ENCODE peak calls at places on chromosomes 2 and 18, in five cellular contexts. C is GM23248, U is psoas muscle, B is body of pancreas, K is fibroblast of lung. X is an unnamed sample.

GRCh38 chr2:174035981-174036742 is 71.0 kb upstream of the SP3 start:
- DNase-seq in C (peak; percentile 92), U (peak; percentile 65), B (no peak), K (peak; percentile 55), X (peak; percentile 65)

GRCh38 chr2:234243871-234244565 is 193.5 kb downstream of the SPP2 start:
- DNase-seq in C (peak; percentile 22), U (no peak), B (no peak), K (no peak), X (no peak)

GRCh38 chr2:37232131-37232933 is 874 bp downstream of the NDUFAF7 start:
- DNase-seq in C (peak; percentile 62), U (peak; percentile 53), B (peak; percentile 8), K (peak; percentile 76), X (peak; percentile 47)

GRCh38 chr18:46222093-46222492 is 117.9 kb downstream of the HAUS1 start:
- DNase-seq in C (no peak), U (no peak), B (no peak), K (no peak), X (no peak)

GRCh38 chr18:11906926-11907874 is 917 bp downstream of the MPPE1 start:
- DNase-seq in C (peak; percentile 33), U (no peak), B (no peak), K (no peak), X (no peak)

GRCh38 chr2:72292433-72292832 is 144.8 kb upstream of the CYP26B1 start:
- DNase-seq in C (no peak), U (no peak), B (no peak), K (peak; percentile 14), X (no peak)

GRCh38 chr2:32484907-32485306 is 128.1 kb downstream of the BIRC6 start:
- DNase-seq in C (peak; percentile 97), U (no peak), B (no peak), K (peak; percentile 89), X (no peak)

GRCh38 chr2:230690439-230690838 is 22.2 kb upstream of the CAB39 start:
- DNase-seq in C (peak; percentile 46), U (peak; percentile 71), B (no peak), K (peak; percentile 83), X (peak; percentile 71)

GRCh38 chr2:66984864-66985263 is 412.3 kb upstream of the ETAA1 start:
- DNase-seq in C (no peak), U (no peak), B (no peak), K (no peak), X (no peak)

GRCh38 chr2:63054812-63055509 is 4.3 kb downstream of the OTX1 start:
- DNase-seq in C (no peak), U (no peak), B (no peak), K (no peak), X (no peak)

DNA sequence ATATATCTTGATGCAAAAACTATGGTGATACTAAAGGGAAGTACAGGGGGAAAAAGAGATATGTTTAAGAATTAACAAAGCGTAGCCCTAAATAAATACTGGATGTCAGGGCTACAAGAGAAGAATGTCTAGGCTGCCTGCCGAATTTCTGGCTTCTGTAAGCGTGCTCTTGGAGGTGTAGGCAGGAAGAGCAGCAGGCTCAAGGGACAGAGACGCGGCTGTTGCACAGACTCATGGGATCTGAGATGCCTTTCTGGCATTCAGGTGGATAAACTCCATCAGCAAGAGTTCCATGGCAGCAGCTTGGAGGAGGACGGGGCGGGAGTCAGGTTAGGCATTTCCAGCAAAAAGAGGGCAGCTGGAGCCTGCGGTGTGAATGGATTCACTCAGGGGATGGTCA is 123.2 kb upstream of the TWIST2 start:
- DNase-seq in C (no peak), U (no peak), B (no peak), K (no peak), X (no peak)
- H3K4me3 ChIP-seq in C (no peak overlapping the region), U (no peak overlapping the region), B (no peak overlapping the region), K (no peak overlapping the region), X (no peak overlapping the region)

DNA sequence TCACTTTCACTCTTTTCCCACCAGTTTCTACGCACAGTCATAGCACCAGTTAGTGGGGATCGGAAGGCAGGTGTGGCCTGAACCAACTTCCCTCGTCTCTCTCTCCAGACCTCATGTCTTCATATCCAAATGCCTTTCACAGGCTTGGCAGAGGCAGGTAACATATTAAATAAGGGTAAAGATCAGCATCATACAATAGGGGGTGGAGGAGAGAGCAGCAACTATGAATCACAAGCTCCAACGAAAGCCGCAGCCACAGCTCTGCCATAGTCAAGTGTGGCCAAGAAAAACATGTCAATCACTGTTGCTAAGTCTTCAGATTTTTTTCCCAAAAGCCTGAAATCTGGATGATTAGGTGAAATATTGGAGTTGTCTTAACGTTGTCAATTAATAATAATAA is 40.3 kb downstream of the AP1S3 start:
- DNase-seq in C (no peak), U (no peak), B (no peak), K (peak; percentile 88), X (no peak)
- H3K27ac ChIP-seq in C (no peak overlapping the region), U (no peak overlapping the region), B (no peak overlapping the region), K (no peak overlapping the region), X (no peak overlapping the region)

GRCh38 chr2:157911646-157912217 is 35.6 kb upstream of the ACVR1 start:
- DNase-seq in C (no peak), U (no peak), B (no peak), K (no peak), X (no peak)
- H3K27me3 ChIP-seq in C (no peaks in the 10 kb centered on the region), U (no peaks in the 10 kb centered on the region), B (no peaks in the 10 kb centered on the region), K (no peaks in the 10 kb centered on the region), X (no peaks in the 10 kb centered on the region)

DNA sequence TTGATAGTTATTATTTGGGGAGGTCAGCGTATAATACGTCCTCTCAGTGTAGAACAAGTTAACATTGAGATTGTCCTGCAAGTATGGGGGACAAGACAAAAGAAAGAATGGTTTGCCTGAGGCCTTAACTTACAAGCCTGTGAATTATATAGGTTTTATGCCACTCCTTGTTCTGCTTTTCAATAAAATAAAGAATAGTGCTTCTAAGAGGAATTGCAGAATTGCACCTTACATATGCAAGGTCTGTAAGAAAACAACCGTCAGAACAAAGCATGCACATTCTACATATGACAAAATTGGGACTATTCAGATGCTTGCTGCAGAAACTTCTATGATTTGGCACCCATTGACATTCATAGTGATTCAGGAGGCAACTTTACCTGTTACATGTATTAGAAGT is 785.0 kb downstream of the NR4A2 start:
- DNase-seq in C (peak; percentile 0), U (no peak), B (no peak), K (no peak), X (no peak)
- H3K4me3 ChIP-seq in C (peak overlapping the region; percentile 73), U (peak overlapping the region; percentile 35), B (no peak overlapping the region), K (no peak overlapping the region), X (no peak overlapping the region)

GRCh38 chr2:221468288-221468687 is 103.8 kb downstream of the EPHA4 start:
- DNase-seq in C (no peak), U (no peak), B (no peak), K (no peak), X (no peak)
- H3K27ac ChIP-seq in C (no peak overlapping the region), U (no peak overlapping the region), B (no peak overlapping the region), K (no peak overlapping the region), X (no peak overlapping the region)

GRCh38 chr2:104756119-104756518 is 97.8 kb upstream of the POU3F3 start:
- DNase-seq in C (no peak), U (no peak), B (no peak), K (no peak), X (no peak)

GRCh38 chr2:104750061-104750460 is 103.9 kb upstream of the POU3F3 start:
- DNase-seq in C (no peak), U (no peak), B (no peak), K (no peak), X (no peak)

GRCh38 chr2:104758199-104758620 is 95.7 kb upstream of the POU3F3 start:
- DNase-seq in C (peak; percentile 41), U (no peak), B (no peak), K (peak; percentile 77), X (no peak)

GRCh38 chr2:104752504-104752903 is 101.4 kb upstream of the POU3F3 start:
- DNase-seq in C (no peak), U (no peak), B (no peak), K (no peak), X (no peak)

GRCh38 chr2:104755026-104755856 is 98.7 kb upstream of the POU3F3 start:
- DNase-seq in C (peak; percentile 42), U (no peak), B (no peak), K (peak; percentile 34), X (peak; percentile 22)
- H3K27me3 ChIP-seq in C (no peaks in the 10 kb centered on the region), U (no peaks in the 10 kb centered on the region), B (no peaks in the 10 kb centered on the region), K (no peaks in the 10 kb centered on the region), X (peaks cover 2% of the 10 kb centered on the region)

GRCh38 chr2:80303825-80304521 is 579 bp downstream of the LRRTM1 start:
- DNase-seq in C (peak; percentile 9), U (peak; percentile 41), B (no peak), K (peak; percentile 9), X (peak; percentile 49)

GRCh38 chr2:80302001-80302464 is 2.5 kb downstream of the LRRTM1 start:
- DNase-seq in C (no peak), U (no peak), B (no peak), K (no peak), X (no peak)

GRCh38 chr2:80303006-80303741 is 1.4 kb downstream of the LRRTM1 start:
- DNase-seq in C (peak; percentile 5), U (peak; percentile 42), B (no peak), K (peak; percentile 8), X (peak; percentile 43)

GRCh38 chr2:80302465-80303005 is 2.0 kb downstream of the LRRTM1 start:
- DNase-seq in C (no peak), U (peak; percentile 38), B (no peak), K (no peak), X (no peak)

DNA sequence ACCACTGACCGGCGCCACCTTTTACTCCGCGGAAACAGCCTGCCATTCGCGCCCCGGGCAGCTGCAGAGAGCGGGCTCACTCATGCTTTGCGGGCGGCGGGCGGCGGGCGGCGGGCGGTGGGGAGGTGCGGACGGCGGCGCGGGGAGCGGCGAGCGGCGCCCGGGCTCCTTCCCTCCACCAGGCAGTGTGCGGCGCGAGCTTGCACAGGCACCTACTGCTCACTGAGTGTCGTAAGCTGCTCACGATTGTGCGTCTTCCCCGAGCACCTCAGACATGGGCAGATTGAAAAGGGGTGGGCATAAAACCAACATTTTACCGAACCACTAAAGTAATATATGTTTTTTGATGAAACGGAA is at the start of gene LRRTM1:
- DNase-seq in C (peak; percentile 12), U (no peak), B (peak; percentile 5), K (peak; percentile 11), X (peak; percentile 50)
- H3K4me3 ChIP-seq in C (no peak within 1 kb of the TSS), U (peak within 1 kb of the TSS; percentile 49), B (no peak within 1 kb of the TSS), K (no peak within 1 kb of the TSS), X (peak within 1 kb of the TSS; percentile 80)

GRCh38 chr2:233165895-233166661 is 85.4 kb upstream of the ATG16L1 start:
- DNase-seq in C (peak; percentile 11), U (peak; percentile 77), B (peak; percentile 16), K (peak; percentile 13), X (peak; percentile 87)
- H3K27ac ChIP-seq in C (no peak overlapping the region), U (no peak overlapping the region), B (no peak overlapping the region), K (no peak overlapping the region), X (no peak overlapping the region)

X was measured in right cardiac atrium.